ENCODE peak calls at places on chromosomes 4 and X, in nine cellular contexts. One of them, this sample, is unnamed. For H3K4me1, the result is how much of the 10 kb centered on the place peaks cover.

GRCh38 chr4:6619116-6619465 is 21.4 kb upstream of the MRFAP1 start:
- DNase-seq in cardiac muscle cell: no peak
- DNase-seq in uterus: no peak
- DNase-seq in OCI-LY7: no peak
- DNase-seq in breast epithelium: no peak
- DNase-seq in Caco-2: no peak
- DNase-seq in ascending aorta: no peak
- DNase-seq in pancreas: no peak
- DNase-seq in IMR-90: no peak
- DNase-seq in this sample: peak

GRCh38 chrX:46180258-46180687 is 364.9 kb downstream of the ZNF674 start:
- DNase-seq in OCI-LY7: no peak
- DNase-seq in pancreas: no peak
- DNase-seq in breast epithelium: no peak
- DNase-seq in cardiac muscle cell: no peak
- DNase-seq in uterus: no peak
- DNase-seq in Caco-2: no peak
- DNase-seq in ascending aorta: no peak
- DNase-seq in IMR-90: peak
- DNase-seq in this sample: no peak

GRCh38 chrX:19746919-19747671 is 140.3 kb downstream of the SH3KBP1 start:
- DNase-seq in pancreas: no peak
- DNase-seq in OCI-LY7: no peak
- DNase-seq in ascending aorta: no peak
- DNase-seq in breast epithelium: no peak
- DNase-seq in cardiac muscle cell: no peak
- DNase-seq in IMR-90: no peak
- DNase-seq in uterus: no peak
- DNase-seq in Caco-2: no peak
- DNase-seq in this sample: no peak

GRCh38 chrX:151987108-151987507 is 12.6 kb upstream of the GABRE start:
- DNase-seq in ascending aorta: no peak
- DNase-seq in IMR-90: no peak
- DNase-seq in breast epithelium: no peak
- DNase-seq in cardiac muscle cell: no peak
- DNase-seq in Caco-2: no peak
- DNase-seq in OCI-LY7: no peak
- DNase-seq in uterus: no peak
- DNase-seq in pancreas: no peak
- DNase-seq in this sample: no peak

GRCh38 chrX:132618810-132619209 is 130.0 kb upstream of the MBNL3 start:
- DNase-seq in breast epithelium: no peak
- DNase-seq in pancreas: no peak
- DNase-seq in uterus: no peak
- DNase-seq in IMR-90: no peak
- DNase-seq in ascending aorta: no peak
- DNase-seq in Caco-2: no peak
- DNase-seq in OCI-LY7: no peak
- DNase-seq in cardiac muscle cell: no peak
- DNase-seq in this sample: no peak

GRCh38 chrX:122565952-122566351 is 618.1 kb upstream of the GRIA3 start:
- DNase-seq in breast epithelium: no peak
- DNase-seq in Caco-2: no peak
- DNase-seq in pancreas: no peak
- DNase-seq in ascending aorta: no peak
- DNase-seq in uterus: no peak
- DNase-seq in cardiac muscle cell: no peak
- DNase-seq in IMR-90: peak
- DNase-seq in OCI-LY7: no peak
- DNase-seq in this sample: no peak

GRCh38 chr4:118005883-118006282 is 28.4 kb upstream of the NDST3 start:
- DNase-seq in breast epithelium: no peak
- DNase-seq in ascending aorta: no peak
- DNase-seq in pancreas: no peak
- DNase-seq in IMR-90: no peak
- DNase-seq in Caco-2: no peak
- DNase-seq in uterus: no peak
- DNase-seq in cardiac muscle cell: peak
- DNase-seq in OCI-LY7: no peak
- DNase-seq in this sample: no peak

GRCh38 chr4:19135886-19136633 is 1114.5 kb upstream of the LCORL start:
- DNase-seq in IMR-90: no peak
- DNase-seq in cardiac muscle cell: no peak
- DNase-seq in uterus: no peak
- DNase-seq in Caco-2: no peak
- DNase-seq in ascending aorta: no peak
- DNase-seq in pancreas: no peak
- DNase-seq in OCI-LY7: peak
- DNase-seq in breast epithelium: no peak
- DNase-seq in this sample: no peak

GRCh38 chr4:25827897-25828296 is 34.9 kb downstream of the SEL1L3 start:
- DNase-seq in pancreas: no peak
- DNase-seq in IMR-90: no peak
- DNase-seq in uterus: no peak
- DNase-seq in cardiac muscle cell: no peak
- DNase-seq in OCI-LY7: no peak
- DNase-seq in breast epithelium: no peak
- DNase-seq in ascending aorta: no peak
- DNase-seq in Caco-2: no peak
- DNase-seq in this sample: no peak

GRCh38 chrX:139077303-139078131 is 366.0 kb upstream of the FGF13 start:
- DNase-seq in uterus: no peak
- DNase-seq in OCI-LY7: no peak
- DNase-seq in pancreas: no peak
- DNase-seq in cardiac muscle cell: no peak
- DNase-seq in breast epithelium: no peak
- DNase-seq in IMR-90: no peak
- DNase-seq in ascending aorta: no peak
- DNase-seq in Caco-2: no peak
- DNase-seq in this sample: no peak

GRCh38 chr4:37999000-37999745 is 39.0 kb downstream of the PTTG2 start:
- DNase-seq in cardiac muscle cell: no peak
- DNase-seq in IMR-90: no peak
- DNase-seq in uterus: no peak
- DNase-seq in Caco-2: no peak
- DNase-seq in ascending aorta: no peak
- DNase-seq in OCI-LY7: peak
- DNase-seq in pancreas: no peak
- DNase-seq in breast epithelium: no peak
- DNase-seq in this sample: no peak

GRCh38 chr4:122453384-122454000 is 3.0 kb downstream of the IL2 start:
- DNase-seq in breast epithelium: no peak
- DNase-seq in ascending aorta: no peak
- DNase-seq in pancreas: no peak
- DNase-seq in OCI-LY7: no peak
- DNase-seq in IMR-90: no peak
- DNase-seq in Caco-2: no peak
- DNase-seq in uterus: no peak
- DNase-seq in cardiac muscle cell: no peak
- DNase-seq in this sample: no peak

GRCh38 chrX:40576291-40576690 is 4.5 kb upstream of the ATP6AP2 start:
- DNase-seq in Caco-2: no peak
- DNase-seq in pancreas: no peak
- DNase-seq in cardiac muscle cell: no peak
- DNase-seq in uterus: no peak
- DNase-seq in breast epithelium: no peak
- DNase-seq in IMR-90: no peak
- DNase-seq in ascending aorta: no peak
- DNase-seq in OCI-LY7: no peak
- DNase-seq in this sample: no peak

GRCh38 chr4:70948665-70949284 is 44.7 kb upstream of the DCK start:
- DNase-seq in pancreas: no peak
- DNase-seq in cardiac muscle cell: no peak
- DNase-seq in IMR-90: no peak
- DNase-seq in uterus: no peak
- DNase-seq in Caco-2: no peak
- DNase-seq in OCI-LY7: no peak
- DNase-seq in ascending aorta: no peak
- DNase-seq in breast epithelium: no peak
- DNase-seq in this sample: no peak

GRCh38 chr4:101346562-101347266 is 612 bp downstream of the PPP3CA start:
- DNase-seq in ascending aorta: peak
- DNase-seq in IMR-90: peak
- DNase-seq in breast epithelium: peak
- DNase-seq in cardiac muscle cell: peak
- DNase-seq in pancreas: peak
- DNase-seq in OCI-LY7: peak
- DNase-seq in Caco-2: peak
- DNase-seq in uterus: peak
- DNase-seq in this sample: peak

GRCh38 chr4:118682928-118683327 is 2.3 kb upstream of the METTL14 start:
- DNase-seq in breast epithelium: no peak
- DNase-seq in cardiac muscle cell: peak
- DNase-seq in OCI-LY7: peak
- DNase-seq in Caco-2: peak
- DNase-seq in uterus: no peak
- DNase-seq in IMR-90: peak
- DNase-seq in pancreas: no peak
- DNase-seq in ascending aorta: no peak
- DNase-seq in this sample: no peak

GRCh38 chrX:43279341-43279808 is 376.7 kb upstream of the MAOA start:
- DNase-seq in breast epithelium: no peak
- DNase-seq in OCI-LY7: no peak
- DNase-seq in ascending aorta: no peak
- DNase-seq in cardiac muscle cell: no peak
- DNase-seq in Caco-2: no peak
- DNase-seq in pancreas: no peak
- DNase-seq in uterus: no peak
- DNase-seq in IMR-90: no peak
- DNase-seq in this sample: no peak

GRCh38 chr4:150056569-150056968 is 21.7 kb upstream of the DCLK2 start:
- DNase-seq in cardiac muscle cell: no peak
- DNase-seq in Caco-2: no peak
- DNase-seq in IMR-90: peak
- DNase-seq in pancreas: no peak
- DNase-seq in ascending aorta: no peak
- DNase-seq in OCI-LY7: no peak
- DNase-seq in breast epithelium: no peak
- DNase-seq in uterus: no peak
- DNase-seq in this sample: no peak

GRCh38 chr4:68372588-68372987 is 22.7 kb upstream of the YTHDC1 start:
- DNase-seq in pancreas: no peak
- DNase-seq in IMR-90: peak
- DNase-seq in cardiac muscle cell: no peak
- DNase-seq in OCI-LY7: no peak
- DNase-seq in Caco-2: no peak
- DNase-seq in breast epithelium: no peak
- DNase-seq in ascending aorta: no peak
- DNase-seq in uterus: no peak
- DNase-seq in this sample: no peak

DNA sequence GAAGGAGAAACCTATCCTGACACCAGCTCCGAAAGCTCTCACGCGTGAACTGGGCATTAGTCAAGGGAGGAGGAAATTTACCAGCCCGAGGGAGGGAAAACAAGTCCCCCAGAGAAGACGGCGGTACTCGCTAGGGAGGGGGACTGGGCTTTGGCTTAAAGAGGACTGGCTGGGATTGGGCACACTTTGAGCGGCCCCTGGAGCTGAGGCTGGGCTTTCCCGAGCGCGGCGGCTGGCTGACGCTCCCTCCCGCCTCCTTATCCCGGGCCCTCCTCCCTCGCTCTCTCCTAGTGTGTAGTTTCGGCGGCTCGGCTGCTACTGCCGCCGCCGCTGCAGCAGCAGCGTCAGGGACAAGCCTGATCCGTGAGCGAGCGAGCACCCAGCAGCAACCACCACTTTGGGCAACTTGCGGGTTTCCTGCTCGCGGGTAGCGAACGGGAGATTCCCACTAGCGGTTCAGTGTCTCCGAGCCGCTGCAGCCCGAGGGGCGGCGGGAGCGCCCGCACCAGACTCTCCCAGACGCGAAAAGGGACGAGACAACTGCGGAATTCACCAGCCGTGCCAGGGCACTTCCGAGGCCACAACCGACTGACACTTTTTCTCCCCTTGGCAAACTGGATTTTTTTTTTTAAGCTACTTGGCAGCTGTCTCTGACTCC is 677 bp upstream of the PCDH7 start:
- DNase-seq in breast epithelium: no peak
- DNase-seq in OCI-LY7: no peak
- DNase-seq in cardiac muscle cell: peak
- DNase-seq in pancreas: peak
- DNase-seq in Caco-2: peak
- DNase-seq in ascending aorta: peak
- DNase-seq in uterus: peak
- DNase-seq in IMR-90: peak
- DNase-seq in this sample: no peak
- H3K4me3 ChIP-seq in breast epithelium: peak
- H3K4me3 ChIP-seq in OCI-LY7: no peak
- H3K4me3 ChIP-seq in cardiac muscle cell: peak
- H3K4me3 ChIP-seq in pancreas: peak
- H3K4me3 ChIP-seq in Caco-2: peak
- H3K4me3 ChIP-seq in ascending aorta: peak
- H3K4me3 ChIP-seq in uterus: peak
- H3K4me3 ChIP-seq in IMR-90: peak
- H3K4me3 ChIP-seq in this sample: peak

DNA sequence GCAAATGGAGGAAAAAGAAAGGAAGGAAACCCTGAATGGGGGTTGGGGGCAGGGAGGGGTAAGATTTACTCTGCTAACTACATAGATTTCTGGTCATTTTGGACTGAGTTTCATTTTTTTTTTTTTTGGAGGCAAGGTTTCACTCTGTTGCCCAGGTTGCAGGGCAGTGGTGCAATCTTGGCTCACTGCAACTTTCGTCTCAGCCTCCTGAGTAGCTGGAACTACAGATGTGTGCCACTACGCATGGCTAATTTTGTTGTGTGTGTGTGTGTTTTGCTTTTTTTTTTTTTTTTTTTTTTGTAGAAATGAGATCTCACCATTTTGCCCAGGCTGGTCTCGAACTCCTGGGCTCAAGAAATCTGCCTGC is 223.5 kb downstream of the APBB2 start:
- DNase-seq in OCI-LY7: peak
- DNase-seq in ascending aorta: no peak
- DNase-seq in IMR-90: peak
- DNase-seq in cardiac muscle cell: no peak
- DNase-seq in pancreas: no peak
- DNase-seq in Caco-2: no peak
- DNase-seq in breast epithelium: no peak
- DNase-seq in uterus: no peak
- DNase-seq in this sample: no peak
- H3K4me1 ChIP-seq in OCI-LY7: half or more
- H3K4me1 ChIP-seq in ascending aorta: under half
- H3K4me1 ChIP-seq in IMR-90: under half
- H3K4me1 ChIP-seq in cardiac muscle cell: under half
- H3K4me1 ChIP-seq in pancreas: under half
- H3K4me1 ChIP-seq in Caco-2: under half
- H3K4me1 ChIP-seq in breast epithelium: under half
- H3K4me1 ChIP-seq in uterus: under half
- H3K4me1 ChIP-seq in this sample: under half

GRCh38 chr4:176150283-176150682 is 45.1 kb downstream of the SPATA4 start:
- DNase-seq in cardiac muscle cell: peak
- DNase-seq in breast epithelium: no peak
- DNase-seq in Caco-2: peak
- DNase-seq in pancreas: no peak
- DNase-seq in OCI-LY7: peak
- DNase-seq in IMR-90: peak
- DNase-seq in uterus: no peak
- DNase-seq in ascending aorta: no peak
- DNase-seq in this sample: no peak
- TF ChIP-seq CTCF in cardiac muscle cell: no peak
- TF ChIP-seq CTCF in breast epithelium: no peak
- TF ChIP-seq CTCF in Caco-2: no peak
- TF ChIP-seq CTCF in pancreas: no peak
- TF ChIP-seq CTCF in OCI-LY7: peak
- TF ChIP-seq CTCF in IMR-90: peak
- TF ChIP-seq CTCF in uterus: peak
- TF ChIP-seq CTCF in ascending aorta: no peak
- TF ChIP-seq CTCF in this sample: peak

GRCh38 chr4:145934434-145935047 is 4.1 kb downstream of the ZNF827 start:
- DNase-seq in uterus: no peak
- DNase-seq in ascending aorta: no peak
- DNase-seq in Caco-2: no peak
- DNase-seq in cardiac muscle cell: peak
- DNase-seq in IMR-90: no peak
- DNase-seq in OCI-LY7: peak
- DNase-seq in breast epithelium: no peak
- DNase-seq in pancreas: no peak
- DNase-seq in this sample: no peak
- H3K4me3 ChIP-seq in uterus: no peak
- H3K4me3 ChIP-seq in ascending aorta: no peak
- H3K4me3 ChIP-seq in Caco-2: no peak
- H3K4me3 ChIP-seq in cardiac muscle cell: peak
- H3K4me3 ChIP-seq in IMR-90: no peak
- H3K4me3 ChIP-seq in OCI-LY7: peak
- H3K4me3 ChIP-seq in breast epithelium: no peak
- H3K4me3 ChIP-seq in pancreas: no peak
- H3K4me3 ChIP-seq in this sample: no peak

This sample was measured in upper lobe of right lung.